ENCODE peak calls at places on chromosomes 13 and 19, in eight cellular contexts. Y is AG04449; M is mucosa of descending colon; W is NCI-H1105; L is NCI-H1092; N is NCI-H460; P is naive thymus-derived CD8-positive, alpha-beta T cell; B is activated T-helper 1 cell treated with anti-CD3 and anti-CD28 coated beads, Interleukin-12 subunit alpha, Interleukin-12 subunit beta, Interleukin-2, Interleukin-4 antibody, amounts not matched to agents 30 ng/mL and 10 ng/mL and 1 ng/mL, durations not matched to agents 14 hours and 24 hours and 36 hours. T is an unnamed sample.

GRCh38 chr13:77022341-77022740 is 4.6 kb downstream of the FBXL3 start:
- DNase-seq in M (no peak), Y (no peak), W (no peak), P (no peak), N (no peak), B (no peak), L (no peak), T (no peak)

GRCh38 chr19:771332-771785 is 20.4 kb downstream of the MISP start:
- DNase-seq in P (no peak), B (no peak), N (no peak), M (no peak), L (no peak), W (no peak), Y (no peak), T (no peak)

GRCh38 chr19:41739361-41739760 is 16.0 kb upstream of the CEACAM6 start:
- DNase-seq in Y (no peak), M (no peak), P (no peak), B (no peak), W (no peak), L (no peak), N (no peak), T (no peak)

GRCh38 chr19:34597596-34597995 is 79.4 kb downstream of the SCGB2B2 start:
- DNase-seq in Y (no peak), N (no peak), L (no peak), W (no peak), P (no peak), B (no peak), M (no peak), T (no peak)

GRCh38 chr13:106318941-106319411 is 216.5 kb downstream of the EFNB2 start:
- DNase-seq in B (no peak), P (no peak), M (no peak), L (no peak), N (peak), W (no peak), Y (peak), T (no peak)

GRCh38 chr19:2523630-2524311 is 47.8 kb downstream of the GADD45B start:
- DNase-seq in P (no peak), M (no peak), B (no peak), N (no peak), L (no peak), W (no peak), Y (peak), T (no peak)

GRCh38 chr13:30997697-30998547 is 65.5 kb downstream of the TEX26 start:
- DNase-seq in B (no peak), M (no peak), N (no peak), W (peak), P (no peak), L (peak), Y (no peak), T (no peak)

GRCh38 chr13:109331898-109332297 is 454.5 kb downstream of the IRS2 start:
- DNase-seq in N (peak), M (peak), Y (peak), B (no peak), W (peak), L (peak), P (no peak), T (no peak)

GRCh38 chr19:29311391-29311790 is 98.4 kb upstream of the UQCRFS1 start:
- DNase-seq in M (no peak), Y (no peak), N (no peak), B (no peak), L (peak), P (no peak), W (peak), T (no peak)

GRCh38 chr19:3862826-3863500 is 5.9 kb downstream of the ZFR2 start:
- DNase-seq in M (no peak), B (no peak), P (no peak), L (no peak), W (no peak), Y (no peak), N (no peak), T (no peak)

GRCh38 chr19:29687897-29688728 is 22.9 kb downstream of the PLEKHF1 start:
- DNase-seq in W (no peak), B (no peak), N (no peak), L (no peak), M (no peak), Y (no peak), P (no peak), T (no peak)

GRCh38 chr13:88074794-88075509 is 403.8 kb downstream of the SLITRK5 start:
- DNase-seq in Y (no peak), P (no peak), W (no peak), N (no peak), M (no peak), L (no peak), B (no peak), T (no peak)

GRCh38 chr19:29173896-29174295 is 39.1 kb downstream of the UQCRFS1 start:
- DNase-seq in M (no peak), P (no peak), W (no peak), N (no peak), L (no peak), Y (no peak), B (no peak), T (no peak)

GRCh38 chr13:55577082-55577846 is 1563.5 kb upstream of the PRR20A start:
- DNase-seq in B (no peak), Y (no peak), P (no peak), N (no peak), L (no peak), W (no peak), M (no peak), T (no peak)

GRCh38 chr19:53545271-53546065 is 7.5 kb downstream of the ZNF331 start:
- DNase-seq in B (no peak), P (no peak), N (peak), Y (peak), W (no peak), M (no peak), L (no peak), T (no peak)

GRCh38 chr13:92164822-92165221 is 766.4 kb downstream of the GPC5 start:
- DNase-seq in M (no peak), P (no peak), B (no peak), N (no peak), L (no peak), Y (no peak), W (no peak), T (no peak)

GRCh38 chr19:46766569-46767317 is 20.5 kb upstream of the STRN4 start:
- DNase-seq in Y (no peak), L (no peak), W (no peak), N (no peak), P (peak), B (peak), M (peak), T (peak)

GRCh38 chr19:10418281-10419199 is 1.8 kb upstream of the PDE4A start:
- DNase-seq in W (no peak), M (no peak), P (no peak), B (no peak), Y (no peak), L (no peak), N (no peak), T (no peak)

T was measured in stimulated activated naive CD4-positive, alpha-beta T cell treated with Interleukin-2 at 50 U/mL for 16 hours.